ENCODE peak calls at places on chromosome 18, in ten cellular contexts. One of them, this sample, is unnamed.

GRCh38 chr18:50429207-50429948 is 54.5 kb downstream of the SKA1 start:
- DNase-seq in astrocyte of the cerebellum: peak
- DNase-seq in germinal center: peak
- DNase-seq in EL: peak
- DNase-seq in HCEC 1CT: peak
- DNase-seq in stimulated activated CD4-positive, alpha-beta T cell treated with anti-CD3 and anti-CD28 coated beads, Interleukin-15, amount 100 ng/mL, for 1 hour: no peak
- DNase-seq in testis: no peak
- DNase-seq in NCI-H774: peak
- DNase-seq in left lobe of liver: no peak
- DNase-seq in effector memory CD8-positive, alpha-beta T cell: no peak
- DNase-seq in this sample: no peak

GRCh38 chr18:48580782-48581181 is 42.0 kb downstream of the CTIF start:
- DNase-seq in germinal center: no peak
- DNase-seq in astrocyte of the cerebellum: no peak
- DNase-seq in EL: no peak
- DNase-seq in NCI-H774: no peak
- DNase-seq in stimulated activated CD4-positive, alpha-beta T cell treated with anti-CD3 and anti-CD28 coated beads, Interleukin-15, amount 100 ng/mL, for 1 hour: no peak
- DNase-seq in effector memory CD8-positive, alpha-beta T cell: no peak
- DNase-seq in HCEC 1CT: no peak
- DNase-seq in testis: no peak
- DNase-seq in left lobe of liver: no peak
- DNase-seq in this sample: no peak

GRCh38 chr18:79095216-79095615 is 26.0 kb downstream of the ATP9B start:
- DNase-seq in EL: no peak
- DNase-seq in astrocyte of the cerebellum: no peak
- DNase-seq in left lobe of liver: no peak
- DNase-seq in effector memory CD8-positive, alpha-beta T cell: no peak
- DNase-seq in stimulated activated CD4-positive, alpha-beta T cell treated with anti-CD3 and anti-CD28 coated beads, Interleukin-15, amount 100 ng/mL, for 1 hour: no peak
- DNase-seq in HCEC 1CT: no peak
- DNase-seq in germinal center: no peak
- DNase-seq in testis: no peak
- DNase-seq in NCI-H774: no peak
- DNase-seq in this sample: no peak

GRCh38 chr18:79572093-79572780 is 107.4 kb upstream of the CTDP1 start:
- DNase-seq in HCEC 1CT: no peak
- DNase-seq in effector memory CD8-positive, alpha-beta T cell: no peak
- DNase-seq in left lobe of liver: peak
- DNase-seq in stimulated activated CD4-positive, alpha-beta T cell treated with anti-CD3 and anti-CD28 coated beads, Interleukin-15, amount 100 ng/mL, for 1 hour: no peak
- DNase-seq in germinal center: no peak
- DNase-seq in testis: no peak
- DNase-seq in astrocyte of the cerebellum: no peak
- DNase-seq in NCI-H774: no peak
- DNase-seq in EL: no peak
- DNase-seq in this sample: no peak

GRCh38 chr18:41881285-41881684 is 73.7 kb upstream of the PIK3C3 start:
- DNase-seq in germinal center: no peak
- DNase-seq in EL: peak
- DNase-seq in astrocyte of the cerebellum: no peak
- DNase-seq in left lobe of liver: no peak
- DNase-seq in stimulated activated CD4-positive, alpha-beta T cell treated with anti-CD3 and anti-CD28 coated beads, Interleukin-15, amount 100 ng/mL, for 1 hour: no peak
- DNase-seq in HCEC 1CT: peak
- DNase-seq in effector memory CD8-positive, alpha-beta T cell: no peak
- DNase-seq in testis: no peak
- DNase-seq in NCI-H774: no peak
- DNase-seq in this sample: peak

GRCh38 chr18:36095936-36096519 is 28.7 kb upstream of the RPRD1A start:
- DNase-seq in HCEC 1CT: peak
- DNase-seq in EL: peak
- DNase-seq in left lobe of liver: no peak
- DNase-seq in effector memory CD8-positive, alpha-beta T cell: no peak
- DNase-seq in NCI-H774: no peak
- DNase-seq in testis: no peak
- DNase-seq in stimulated activated CD4-positive, alpha-beta T cell treated with anti-CD3 and anti-CD28 coated beads, Interleukin-15, amount 100 ng/mL, for 1 hour: no peak
- DNase-seq in germinal center: peak
- DNase-seq in astrocyte of the cerebellum: peak
- DNase-seq in this sample: peak

GRCh38 chr18:26133652-26134051 is at the start of gene PSMA8:
- DNase-seq in germinal center: peak
- DNase-seq in stimulated activated CD4-positive, alpha-beta T cell treated with anti-CD3 and anti-CD28 coated beads, Interleukin-15, amount 100 ng/mL, for 1 hour: peak
- DNase-seq in EL: no peak
- DNase-seq in effector memory CD8-positive, alpha-beta T cell: peak
- DNase-seq in left lobe of liver: no peak
- DNase-seq in HCEC 1CT: no peak
- DNase-seq in NCI-H774: no peak
- DNase-seq in astrocyte of the cerebellum: no peak
- DNase-seq in testis: peak
- DNase-seq in this sample: peak

GRCh38 chr18:39455300-39455699 is 1889.7 kb upstream of the CELF4 start:
- DNase-seq in stimulated activated CD4-positive, alpha-beta T cell treated with anti-CD3 and anti-CD28 coated beads, Interleukin-15, amount 100 ng/mL, for 1 hour: no peak
- DNase-seq in astrocyte of the cerebellum: no peak
- DNase-seq in HCEC 1CT: peak
- DNase-seq in testis: peak
- DNase-seq in left lobe of liver: no peak
- DNase-seq in effector memory CD8-positive, alpha-beta T cell: no peak
- DNase-seq in EL: peak
- DNase-seq in germinal center: no peak
- DNase-seq in NCI-H774: no peak
- DNase-seq in this sample: peak

GRCh38 chr18:21433436-21433835 is 167.1 kb downstream of the ESCO1 start:
- DNase-seq in astrocyte of the cerebellum: no peak
- DNase-seq in effector memory CD8-positive, alpha-beta T cell: no peak
- DNase-seq in stimulated activated CD4-positive, alpha-beta T cell treated with anti-CD3 and anti-CD28 coated beads, Interleukin-15, amount 100 ng/mL, for 1 hour: no peak
- DNase-seq in EL: no peak
- DNase-seq in left lobe of liver: no peak
- DNase-seq in NCI-H774: no peak
- DNase-seq in HCEC 1CT: no peak
- DNase-seq in testis: no peak
- DNase-seq in germinal center: no peak
- DNase-seq in this sample: peak

GRCh38 chr18:8625693-8626092 is 16.5 kb downstream of the RAB12 start:
- DNase-seq in germinal center: no peak
- DNase-seq in stimulated activated CD4-positive, alpha-beta T cell treated with anti-CD3 and anti-CD28 coated beads, Interleukin-15, amount 100 ng/mL, for 1 hour: no peak
- DNase-seq in left lobe of liver: no peak
- DNase-seq in effector memory CD8-positive, alpha-beta T cell: no peak
- DNase-seq in EL: no peak
- DNase-seq in astrocyte of the cerebellum: no peak
- DNase-seq in testis: no peak
- DNase-seq in HCEC 1CT: no peak
- DNase-seq in NCI-H774: peak
- DNase-seq in this sample: no peak

GRCh38 chr18:53527365-53527764 is 697.1 kb downstream of the MBD2 start:
- DNase-seq in NCI-H774: no peak
- DNase-seq in astrocyte of the cerebellum: no peak
- DNase-seq in effector memory CD8-positive, alpha-beta T cell: no peak
- DNase-seq in germinal center: no peak
- DNase-seq in stimulated activated CD4-positive, alpha-beta T cell treated with anti-CD3 and anti-CD28 coated beads, Interleukin-15, amount 100 ng/mL, for 1 hour: no peak
- DNase-seq in left lobe of liver: no peak
- DNase-seq in EL: no peak
- DNase-seq in testis: no peak
- DNase-seq in HCEC 1CT: no peak
- DNase-seq in this sample: no peak

GRCh38 chr18:63676526-63676925 is 14.8 kb upstream of the SERPINB3 start:
- DNase-seq in testis: peak
- DNase-seq in NCI-H774: no peak
- DNase-seq in EL: no peak
- DNase-seq in HCEC 1CT: peak
- DNase-seq in left lobe of liver: no peak
- DNase-seq in astrocyte of the cerebellum: no peak
- DNase-seq in stimulated activated CD4-positive, alpha-beta T cell treated with anti-CD3 and anti-CD28 coated beads, Interleukin-15, amount 100 ng/mL, for 1 hour: no peak
- DNase-seq in germinal center: no peak
- DNase-seq in effector memory CD8-positive, alpha-beta T cell: no peak
- DNase-seq in this sample: peak

GRCh38 chr18:50268022-50268747 is 1.9 kb upstream of the CFAP53 start:
- DNase-seq in testis: peak
- DNase-seq in left lobe of liver: peak
- DNase-seq in germinal center: peak
- DNase-seq in stimulated activated CD4-positive, alpha-beta T cell treated with anti-CD3 and anti-CD28 coated beads, Interleukin-15, amount 100 ng/mL, for 1 hour: peak
- DNase-seq in astrocyte of the cerebellum: no peak
- DNase-seq in effector memory CD8-positive, alpha-beta T cell: peak
- DNase-seq in EL: peak
- DNase-seq in NCI-H774: no peak
- DNase-seq in HCEC 1CT: peak
- DNase-seq in this sample: no peak

GRCh38 chr18:9919564-9920232 is 5.9 kb downstream of the VAPA start:
- DNase-seq in germinal center: no peak
- DNase-seq in HCEC 1CT: no peak
- DNase-seq in effector memory CD8-positive, alpha-beta T cell: no peak
- DNase-seq in EL: no peak
- DNase-seq in NCI-H774: no peak
- DNase-seq in stimulated activated CD4-positive, alpha-beta T cell treated with anti-CD3 and anti-CD28 coated beads, Interleukin-15, amount 100 ng/mL, for 1 hour: no peak
- DNase-seq in left lobe of liver: no peak
- DNase-seq in testis: no peak
- DNase-seq in astrocyte of the cerebellum: no peak
- DNase-seq in this sample: no peak

GRCh38 chr18:70499218-70499691 is 210.4 kb downstream of the SOCS6 start:
- DNase-seq in effector memory CD8-positive, alpha-beta T cell: no peak
- DNase-seq in testis: peak
- DNase-seq in germinal center: peak
- DNase-seq in HCEC 1CT: no peak
- DNase-seq in left lobe of liver: no peak
- DNase-seq in EL: no peak
- DNase-seq in NCI-H774: no peak
- DNase-seq in astrocyte of the cerebellum: no peak
- DNase-seq in stimulated activated CD4-positive, alpha-beta T cell treated with anti-CD3 and anti-CD28 coated beads, Interleukin-15, amount 100 ng/mL, for 1 hour: no peak
- DNase-seq in this sample: no peak

GRCh38 chr18:13597068-13597467 is 129.3 kb downstream of the FAM210A start:
- DNase-seq in left lobe of liver: no peak
- DNase-seq in EL: no peak
- DNase-seq in testis: no peak
- DNase-seq in astrocyte of the cerebellum: no peak
- DNase-seq in NCI-H774: no peak
- DNase-seq in effector memory CD8-positive, alpha-beta T cell: no peak
- DNase-seq in stimulated activated CD4-positive, alpha-beta T cell treated with anti-CD3 and anti-CD28 coated beads, Interleukin-15, amount 100 ng/mL, for 1 hour: no peak
- DNase-seq in HCEC 1CT: no peak
- DNase-seq in germinal center: no peak
- DNase-seq in this sample: no peak

GRCh38 chr18:68796936-68797690 is 767 bp upstream of the CCDC102B start:
- DNase-seq in left lobe of liver: no peak
- DNase-seq in NCI-H774: no peak
- DNase-seq in germinal center: no peak
- DNase-seq in astrocyte of the cerebellum: peak
- DNase-seq in EL: peak
- DNase-seq in stimulated activated CD4-positive, alpha-beta T cell treated with anti-CD3 and anti-CD28 coated beads, Interleukin-15, amount 100 ng/mL, for 1 hour: no peak
- DNase-seq in HCEC 1CT: peak
- DNase-seq in effector memory CD8-positive, alpha-beta T cell: no peak
- DNase-seq in testis: no peak
- DNase-seq in this sample: no peak

GRCh38 chr18:49168281-49168680 is 217.5 kb upstream of the SMAD7 start:
- DNase-seq in stimulated activated CD4-positive, alpha-beta T cell treated with anti-CD3 and anti-CD28 coated beads, Interleukin-15, amount 100 ng/mL, for 1 hour: no peak
- DNase-seq in astrocyte of the cerebellum: no peak
- DNase-seq in NCI-H774: no peak
- DNase-seq in left lobe of liver: no peak
- DNase-seq in HCEC 1CT: no peak
- DNase-seq in EL: no peak
- DNase-seq in effector memory CD8-positive, alpha-beta T cell: no peak
- DNase-seq in germinal center: no peak
- DNase-seq in testis: peak
- DNase-seq in this sample: no peak

GRCh38 chr18:51953521-51953920 is 386.5 kb upstream of the DCC start:
- DNase-seq in EL: no peak
- DNase-seq in effector memory CD8-positive, alpha-beta T cell: no peak
- DNase-seq in germinal center: no peak
- DNase-seq in NCI-H774: no peak
- DNase-seq in stimulated activated CD4-positive, alpha-beta T cell treated with anti-CD3 and anti-CD28 coated beads, Interleukin-15, amount 100 ng/mL, for 1 hour: no peak
- DNase-seq in testis: no peak
- DNase-seq in left lobe of liver: no peak
- DNase-seq in astrocyte of the cerebellum: no peak
- DNase-seq in HCEC 1CT: no peak
- DNase-seq in this sample: peak

GRCh38 chr18:66792466-66792865 is 188.6 kb upstream of the CDH19 start:
- DNase-seq in astrocyte of the cerebellum: no peak
- DNase-seq in germinal center: no peak
- DNase-seq in left lobe of liver: no peak
- DNase-seq in testis: no peak
- DNase-seq in effector memory CD8-positive, alpha-beta T cell: no peak
- DNase-seq in stimulated activated CD4-positive, alpha-beta T cell treated with anti-CD3 and anti-CD28 coated beads, Interleukin-15, amount 100 ng/mL, for 1 hour: no peak
- DNase-seq in NCI-H774: no peak
- DNase-seq in EL: no peak
- DNase-seq in HCEC 1CT: no peak
- DNase-seq in this sample: peak

GRCh38 chr18:50649821-50650220 is 89.9 kb downstream of the MAPK4 start:
- DNase-seq in germinal center: no peak
- DNase-seq in astrocyte of the cerebellum: peak
- DNase-seq in testis: peak
- DNase-seq in NCI-H774: no peak
- DNase-seq in EL: peak
- DNase-seq in left lobe of liver: no peak
- DNase-seq in effector memory CD8-positive, alpha-beta T cell: no peak
- DNase-seq in stimulated activated CD4-positive, alpha-beta T cell treated with anti-CD3 and anti-CD28 coated beads, Interleukin-15, amount 100 ng/mL, for 1 hour: no peak
- DNase-seq in HCEC 1CT: no peak
- DNase-seq in this sample: peak

GRCh38 chr18:21383031-21383430 is 141.0 kb downstream of the GREB1L start:
- DNase-seq in EL: no peak
- DNase-seq in astrocyte of the cerebellum: no peak
- DNase-seq in NCI-H774: no peak
- DNase-seq in HCEC 1CT: no peak
- DNase-seq in germinal center: no peak
- DNase-seq in left lobe of liver: no peak
- DNase-seq in stimulated activated CD4-positive, alpha-beta T cell treated with anti-CD3 and anti-CD28 coated beads, Interleukin-15, amount 100 ng/mL, for 1 hour: no peak
- DNase-seq in effector memory CD8-positive, alpha-beta T cell: no peak
- DNase-seq in testis: no peak
- DNase-seq in this sample: no peak

GRCh38 chr18:67483237-67483636 is 33.3 kb downstream of the DSEL start:
- DNase-seq in stimulated activated CD4-positive, alpha-beta T cell treated with anti-CD3 and anti-CD28 coated beads, Interleukin-15, amount 100 ng/mL, for 1 hour: no peak
- DNase-seq in germinal center: no peak
- DNase-seq in EL: no peak
- DNase-seq in HCEC 1CT: no peak
- DNase-seq in NCI-H774: no peak
- DNase-seq in left lobe of liver: no peak
- DNase-seq in astrocyte of the cerebellum: no peak
- DNase-seq in testis: no peak
- DNase-seq in effector memory CD8-positive, alpha-beta T cell: no peak
- DNase-seq in this sample: no peak

GRCh38 chr18:42617086-42617725 is 498.3 kb downstream of the RIT2 start:
- DNase-seq in EL: no peak
- DNase-seq in astrocyte of the cerebellum: no peak
- DNase-seq in effector memory CD8-positive, alpha-beta T cell: no peak
- DNase-seq in HCEC 1CT: no peak
- DNase-seq in left lobe of liver: no peak
- DNase-seq in germinal center: no peak
- DNase-seq in NCI-H774: no peak
- DNase-seq in testis: no peak
- DNase-seq in stimulated activated CD4-positive, alpha-beta T cell treated with anti-CD3 and anti-CD28 coated beads, Interleukin-15, amount 100 ng/mL, for 1 hour: no peak
- DNase-seq in this sample: no peak

GRCh38 chr18:55406374-55407045 is 181.5 kb downstream of the TCF4 start:
- DNase-seq in germinal center: no peak
- DNase-seq in EL: no peak
- DNase-seq in effector memory CD8-positive, alpha-beta T cell: no peak
- DNase-seq in stimulated activated CD4-positive, alpha-beta T cell treated with anti-CD3 and anti-CD28 coated beads, Interleukin-15, amount 100 ng/mL, for 1 hour: no peak
- DNase-seq in NCI-H774: no peak
- DNase-seq in HCEC 1CT: no peak
- DNase-seq in astrocyte of the cerebellum: no peak
- DNase-seq in left lobe of liver: no peak
- DNase-seq in testis: no peak
- DNase-seq in this sample: no peak

GRCh38 chr18:54392621-54393023 is 34.9 kb downstream of the C18orf54 start:
- DNase-seq in NCI-H774: peak
- DNase-seq in left lobe of liver: no peak
- DNase-seq in effector memory CD8-positive, alpha-beta T cell: no peak
- DNase-seq in stimulated activated CD4-positive, alpha-beta T cell treated with anti-CD3 and anti-CD28 coated beads, Interleukin-15, amount 100 ng/mL, for 1 hour: no peak
- DNase-seq in germinal center: peak
- DNase-seq in EL: peak
- DNase-seq in astrocyte of the cerebellum: peak
- DNase-seq in HCEC 1CT: peak
- DNase-seq in testis: no peak
- DNase-seq in this sample: peak

GRCh38 chr18:36203360-36203895 is 16.1 kb downstream of the MOCOS start:
- DNase-seq in germinal center: no peak
- DNase-seq in testis: no peak
- DNase-seq in astrocyte of the cerebellum: no peak
- DNase-seq in stimulated activated CD4-positive, alpha-beta T cell treated with anti-CD3 and anti-CD28 coated beads, Interleukin-15, amount 100 ng/mL, for 1 hour: no peak
- DNase-seq in NCI-H774: no peak
- DNase-seq in EL: no peak
- DNase-seq in HCEC 1CT: no peak
- DNase-seq in left lobe of liver: peak
- DNase-seq in effector memory CD8-positive, alpha-beta T cell: no peak
- DNase-seq in this sample: no peak

GRCh38 chr18:76475450-76476203 is 19.4 kb downstream of the ZNF516 start:
- DNase-seq in germinal center: no peak
- DNase-seq in testis: no peak
- DNase-seq in astrocyte of the cerebellum: no peak
- DNase-seq in EL: no peak
- DNase-seq in HCEC 1CT: no peak
- DNase-seq in NCI-H774: no peak
- DNase-seq in stimulated activated CD4-positive, alpha-beta T cell treated with anti-CD3 and anti-CD28 coated beads, Interleukin-15, amount 100 ng/mL, for 1 hour: no peak
- DNase-seq in effector memory CD8-positive, alpha-beta T cell: no peak
- DNase-seq in left lobe of liver: peak
- DNase-seq in this sample: no peak